ENCODE peak calls at places on chromosomes 11 and 22, in eight cellular contexts. I is heart left ventricle, E is stomach, F is neural progenitor cell, X is kidney, J is body of pancreas, U is heart right ventricle, L is PC-9. C is an unnamed sample.
A peak's percentile ranks its signal among the peaks of the same experiment; 100 is the strongest.

GRCh38 chr22:42897960-42898359 is 40.9 kb upstream of the ARFGAP3 start:
- DNase-seq in F (no peak), J (peak; percentile 20), I (no peak), X (no peak), L (no peak), E (no peak), U (no peak), C (no peak)

GRCh38 chr22:36923458-36923784 is 10.0 kb downstream of the CSF2RB start:
- DNase-seq in I (no peak), J (no peak), E (no peak), U (no peak), X (peak; percentile 72), F (no peak), L (no peak), C (no peak)

GRCh38 chr22:27872488-27872887 is 46.6 kb downstream of the PITPNB start:
- DNase-seq in I (no peak), E (no peak), U (no peak), F (no peak), X (no peak), J (no peak), L (no peak), C (no peak)

GRCh38 chr11:44619931-44620725 is 54.7 kb downstream of the CD82 start:
- DNase-seq in E (peak; percentile 17), U (peak; percentile 3), F (no peak), X (no peak), I (no peak), L (no peak), J (no peak), C (no peak)

GRCh38 chr11:94641167-94641761 is 74.1 kb downstream of the PIWIL4 start:
- DNase-seq in I (peak; percentile 56), U (peak; percentile 58), E (no peak), F (no peak), J (no peak), X (no peak), L (no peak), C (no peak)

GRCh38 chr11:47438721-47439120 is 10.2 kb downstream of the RAPSN start:
- DNase-seq in U (no peak), J (no peak), L (no peak), I (no peak), X (no peak), F (no peak), E (no peak), C (no peak)

GRCh38 chr11:86408845-86409244 is 34.2 kb downstream of the CCDC81 start:
- DNase-seq in I (no peak), J (no peak), U (no peak), F (no peak), L (no peak), E (no peak), X (no peak), C (no peak)

GRCh38 chr11:123549901-123550619 is 104.4 kb downstream of the SCN3B start:
- DNase-seq in E (no peak), U (no peak), I (no peak), L (no peak), F (no peak), J (no peak), X (no peak), C (no peak)

GRCh38 chr11:107042748-107043147 is 24.5 kb upstream of the GUCY1A2 start:
- DNase-seq in U (no peak), X (no peak), L (no peak), J (no peak), F (no peak), E (no peak), I (no peak), C (no peak)

GRCh38 chr11:64514596-64514995 is 76.4 kb upstream of the SLC22A12 start:
- DNase-seq in U (no peak), E (no peak), F (no peak), J (no peak), I (no peak), X (no peak), L (no peak), C (no peak)

GRCh38 chr22:49780992-49781782 is 46.5 kb downstream of the BRD1 start:
- DNase-seq in F (no peak), X (peak; percentile 68), E (no peak), J (no peak), U (no peak), L (no peak), I (no peak), C (no peak)

GRCh38 chr11:2869561-2870427 is 15.8 kb downstream of the CDKN1C start:
- DNase-seq in F (peak; percentile 93), J (no peak), E (no peak), X (no peak), U (no peak), L (no peak), I (no peak), C (no peak)

GRCh38 chr11:133711545-133711944 is 133.8 kb downstream of the SPATA19 start:
- DNase-seq in J (no peak), E (no peak), I (no peak), F (no peak), U (no peak), L (no peak), X (no peak), C (no peak)
- H3K9me3 ChIP-seq in J (no peaks in the 10 kb centered on the region), E (no peaks in the 10 kb centered on the region), I (no peaks in the 10 kb centered on the region), F (no peaks in the 10 kb centered on the region), U (no peaks in the 10 kb centered on the region), L (no peaks in the 10 kb centered on the region), X (no peaks in the 10 kb centered on the region), C (no peaks in the 10 kb centered on the region)

DNA sequence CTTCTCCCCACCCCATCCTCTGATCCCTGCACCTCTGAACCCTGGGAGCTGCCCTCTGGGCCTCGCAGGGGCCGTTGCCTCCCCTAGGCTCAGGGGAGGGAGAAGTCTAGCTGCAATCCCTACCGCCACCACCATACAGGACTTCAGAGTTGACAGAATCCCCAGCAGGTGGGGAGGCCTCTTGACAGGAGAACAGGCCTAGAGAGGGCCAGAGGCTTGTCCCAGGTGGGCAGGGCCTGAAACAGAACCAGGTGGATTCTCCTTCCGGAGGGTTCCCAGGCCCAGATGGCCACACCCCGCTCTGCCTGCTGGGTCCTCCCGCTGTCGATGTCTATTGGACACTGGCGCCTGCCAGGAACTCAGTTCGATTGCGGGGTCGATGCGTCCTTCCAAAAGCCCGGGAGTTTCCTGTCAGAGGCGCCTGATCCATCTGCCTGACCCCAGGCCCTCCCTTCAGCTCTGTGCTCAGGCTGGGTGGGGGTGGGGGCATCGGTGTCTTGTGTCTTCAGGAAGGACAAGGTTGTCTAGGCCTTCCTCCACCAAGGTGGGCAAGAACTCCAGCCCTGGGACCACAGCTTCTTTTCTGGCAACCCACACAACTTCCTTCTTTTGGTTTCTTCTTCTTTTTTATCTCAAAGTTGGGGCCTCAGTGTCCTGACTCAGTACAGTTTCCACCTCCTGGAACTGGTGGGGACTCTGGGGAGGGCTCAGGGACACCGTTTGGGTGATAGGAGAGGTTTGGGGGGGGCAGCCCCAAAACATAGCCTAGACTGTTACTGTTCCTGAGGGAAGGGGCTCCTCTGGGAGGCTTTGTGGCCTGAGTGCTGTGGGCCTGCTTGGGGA is 6.4 kb downstream of the STARD10 start:
- DNase-seq in F (peak; percentile 70), X (no peak), L (no peak), J (peak; percentile 56), I (no peak), E (no peak), U (no peak), C (no peak)
- H3K9me3 ChIP-seq in F (no peaks in the 10 kb centered on the region), X (no peaks in the 10 kb centered on the region), L (no peaks in the 10 kb centered on the region), J (no peaks in the 10 kb centered on the region), I (no peaks in the 10 kb centered on the region), E (no peaks in the 10 kb centered on the region), U (no peaks in the 10 kb centered on the region), C (no peaks in the 10 kb centered on the region)

GRCh38 chr11:134132808-134133207 is 63.9 kb downstream of the JAM3 start:
- DNase-seq in X (no peak), L (no peak), I (no peak), F (no peak), U (no peak), E (no peak), J (no peak), C (no peak)
- H3K9me3 ChIP-seq in X (peaks cover 12% of the 10 kb centered on the region), L (peaks cover 10% of the 10 kb centered on the region), I (no peaks in the 10 kb centered on the region), F (peaks cover 5% of the 10 kb centered on the region), U (no peaks in the 10 kb centered on the region), E (peaks cover 30% of the 10 kb centered on the region), J (peaks cover 4% of the 10 kb centered on the region), C (peaks cover 16% of the 10 kb centered on the region)

GRCh38 chr11:35953081-35953480 is 9.2 kb downstream of the LDLRAD3 start:
- DNase-seq in X (peak; percentile 75), L (no peak), E (no peak), U (no peak), I (no peak), F (no peak), J (peak; percentile 44), C (no peak)
- H3K9me3 ChIP-seq in X (no peaks in the 10 kb centered on the region), L (no peaks in the 10 kb centered on the region), E (no peaks in the 10 kb centered on the region), U (no peaks in the 10 kb centered on the region), I (no peaks in the 10 kb centered on the region), F (no peaks in the 10 kb centered on the region), J (no peaks in the 10 kb centered on the region), C (no peaks in the 10 kb centered on the region)

GRCh38 chr11:55970935-55971334 is 1.2 kb upstream of the OR10AG1 start:
- DNase-seq in J (no peak), E (no peak), F (no peak), X (no peak), U (no peak), L (no peak), I (no peak), C (no peak)

GRCh38 chr11:55967914-55968313 is 1.8 kb downstream of the OR10AG1 start:
- DNase-seq in U (no peak), X (no peak), J (no peak), F (no peak), L (no peak), I (no peak), E (no peak), C (no peak)

GRCh38 chr11:55969845-55970244 is at the start of gene OR10AG1:
- DNase-seq in J (no peak), I (no peak), X (no peak), L (no peak), F (no peak), E (no peak), U (no peak), C (no peak)

DNA sequence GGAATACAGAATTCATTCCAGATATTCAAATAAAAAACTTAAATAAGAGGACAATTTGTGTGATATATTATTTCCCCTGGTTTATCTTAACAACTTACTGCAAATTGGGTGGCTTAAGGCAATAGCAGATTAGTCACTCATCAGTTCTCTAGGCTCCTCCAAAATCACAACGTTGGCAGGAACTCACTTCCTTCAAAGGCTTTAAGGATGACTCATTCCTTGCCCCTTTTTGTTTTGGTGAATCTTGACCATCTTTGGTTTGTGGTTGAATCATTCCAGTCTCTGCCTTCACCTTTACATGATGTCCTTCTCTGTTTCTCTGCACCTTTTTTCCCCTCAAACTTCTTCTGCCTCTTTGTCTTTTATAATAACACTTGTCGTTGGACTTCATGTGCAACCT is 3.4 kb downstream of the OR10AG1 start:
- DNase-seq in I (no peak), J (no peak), F (no peak), U (no peak), L (no peak), E (no peak), X (no peak), C (no peak)
- H3K9me3 ChIP-seq in I (no peaks in the 10 kb centered on the region), J (no peaks in the 10 kb centered on the region), F (no peaks in the 10 kb centered on the region), U (no peaks in the 10 kb centered on the region), L (no peaks in the 10 kb centered on the region), E (peaks cover 8% of the 10 kb centered on the region), X (no peaks in the 10 kb centered on the region), C (no peaks in the 10 kb centered on the region)

C was measured in T-helper 17 cell.